ENCODE peak calls at places on chromosomes 5 and 9, in ten cellular contexts. U is tibial artery; G is aorta; I is colonic mucosa; M is prostate gland; B is breast epithelium; J is lower lobe of right lung; X is naive thymus-derived CD4-positive, alpha-beta T cell; Q is neural progenitor cell; N is SJSA1. W is an unnamed sample.

GRCh38 chr9:120985759-120986353 is 59.3 kb upstream of the TRAF1 start:
- DNase-seq in G (no peak), N (no peak), I (no peak), B (no peak), Q (peak; percentile 75), U (no peak), X (no peak), M (peak; percentile 58), J (no peak), W (peak; percentile 48)

GRCh38 chr9:81759680-81760215 is 70.4 kb upstream of the TLE1 start:
- DNase-seq in G (no peak), B (no peak), U (no peak), M (no peak), Q (no peak), X (no peak), N (peak; percentile 83), I (no peak), J (no peak), W (no peak)

GRCh38 chr5:149445739-149446369 is 66.8 kb upstream of the IL17B start:
- DNase-seq in M (no peak), I (no peak), Q (no peak), X (no peak), J (no peak), G (no peak), N (peak; percentile 90), B (no peak), U (no peak), W (no peak)

GRCh38 chr9:72509053-72509452 is 12.4 kb upstream of the TMC1 start:
- DNase-seq in N (no peak), U (no peak), J (no peak), B (no peak), I (no peak), Q (no peak), G (no peak), X (no peak), M (no peak), W (no peak)

GRCh38 chr5:173330151-173330855 is 2.1 kb upstream of the STC2 start:
- DNase-seq in N (no peak), J (no peak), X (no peak), G (no peak), I (no peak), B (no peak), M (no peak), Q (peak; percentile 57), U (no peak), W (no peak)

GRCh38 chr5:98111686-98112085 is 661.8 kb upstream of the RGMB start:
- DNase-seq in M (no peak), I (no peak), Q (no peak), N (no peak), B (no peak), X (no peak), U (no peak), J (no peak), G (no peak), W (no peak)

GRCh38 chr9:15469862-15470261 is 40.9 kb downstream of the PSIP1 start:
- DNase-seq in U (no peak), N (no peak), X (no peak), I (no peak), M (no peak), G (no peak), J (no peak), B (no peak), Q (no peak), W (no peak)

GRCh38 chr5:158976035-158976434 is 123.7 kb downstream of the EBF1 start:
- DNase-seq in Q (peak; percentile 21), U (no peak), B (no peak), J (no peak), G (no peak), M (no peak), X (no peak), N (no peak), I (no peak), W (peak; percentile 52)

GRCh38 chr9:90939367-90939766 is 137.7 kb downstream of the SYK start:
- DNase-seq in I (no peak), Q (no peak), B (no peak), G (no peak), X (no peak), M (no peak), N (no peak), J (no peak), U (no peak), W (no peak)

GRCh38 chr5:78509145-78509865 is 139.3 kb downstream of the LHFPL2 start:
- DNase-seq in J (no peak), I (no peak), M (no peak), N (no peak), G (no peak), Q (no peak), B (no peak), X (no peak), U (no peak), W (no peak)

GRCh38 chr5:98796197-98796972 is 22.9 kb downstream of the RGMB start:
- DNase-seq in Q (peak; percentile 68), M (no peak), G (no peak), I (peak; percentile 83), X (peak; percentile 34), B (no peak), U (no peak), J (no peak), N (no peak), W (peak; percentile 56)

GRCh38 chr9:101311759-101312420 is 72.9 kb downstream of the BAAT start:
- DNase-seq in G (no peak), B (no peak), U (no peak), M (peak; percentile 48), N (no peak), Q (peak; percentile 89), X (peak; percentile 17), J (no peak), I (no peak), W (peak; percentile 79)

GRCh38 chr9:16434522-16434921 is 435.9 kb downstream of the BNC2 start:
- DNase-seq in X (no peak), U (no peak), M (no peak), Q (no peak), I (no peak), J (no peak), B (no peak), G (no peak), N (no peak), W (no peak)

GRCh38 chr9:106920701-106921283 is 57.8 kb downstream of the ZNF462 start:
- DNase-seq in B (no peak), J (no peak), N (no peak), I (peak; percentile 73), M (no peak), Q (peak; percentile 51), G (no peak), X (no peak), U (no peak), W (peak; percentile 77)

DNA sequence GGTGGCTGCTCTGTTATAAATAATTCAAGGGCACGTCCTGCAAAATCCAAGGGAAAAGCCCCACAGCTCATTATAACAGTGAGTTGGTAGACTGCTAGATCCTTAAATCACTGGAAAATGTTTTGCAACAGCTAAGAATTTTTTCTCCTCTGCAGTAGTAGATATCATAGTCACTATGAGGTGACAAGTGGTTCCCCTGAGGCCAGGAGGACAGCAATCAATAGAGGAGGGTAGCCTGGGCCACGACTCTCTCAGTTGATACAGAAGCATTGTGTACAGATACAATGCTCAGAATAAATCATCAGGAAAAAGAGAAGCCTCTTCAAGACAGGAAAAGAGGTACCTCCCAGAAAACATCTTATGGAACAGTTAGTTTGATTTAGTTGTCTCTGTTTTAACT is 926.4 kb downstream of the TLE4 start:
- DNase-seq in I (no peak), X (no peak), B (no peak), G (no peak), J (no peak), U (no peak), M (no peak), N (no peak), Q (no peak), W (no peak)
- H3K4me1 ChIP-seq in I (no peaks in the 10 kb centered on the region), X (no peaks in the 10 kb centered on the region), B (no peaks in the 10 kb centered on the region), G (no peaks in the 10 kb centered on the region), J (peaks cover 1% of the 10 kb centered on the region), U (peaks cover under 1% of the 10 kb centered on the region), M (no peaks in the 10 kb centered on the region), N (no peaks in the 10 kb centered on the region), Q (peaks cover 7% of the 10 kb centered on the region), W (no peaks in the 10 kb centered on the region)

GRCh38 chr9:125393426-125393825 is 131.8 kb downstream of the GAPVD1 start:
- DNase-seq in U (no peak), J (no peak), G (no peak), Q (no peak), I (no peak), M (no peak), X (no peak), B (no peak), N (no peak), W (no peak)

GRCh38 chr9:125396799-125397198 is 135.2 kb downstream of the GAPVD1 start:
- DNase-seq in G (no peak), J (no peak), X (no peak), U (no peak), N (no peak), Q (no peak), M (no peak), B (no peak), I (no peak), W (no peak)

GRCh38 chr9:125388978-125389377 is 127.4 kb downstream of the GAPVD1 start:
- DNase-seq in J (no peak), Q (no peak), M (no peak), N (no peak), X (no peak), G (no peak), B (no peak), I (no peak), U (no peak), W (no peak)

GRCh38 chr9:125387861-125388524 is 126.4 kb downstream of the GAPVD1 start:
- DNase-seq in Q (no peak), I (no peak), X (no peak), N (no peak), G (peak; percentile 61), M (no peak), U (no peak), J (no peak), B (no peak), W (no peak)

GRCh38 chr9:125391704-125392103 is 130.1 kb downstream of the GAPVD1 start:
- DNase-seq in U (no peak), M (no peak), J (no peak), B (no peak), N (no peak), I (no peak), G (no peak), Q (no peak), X (no peak), W (no peak)
- H3K4me3 ChIP-seq in U (no peak overlapping the region), M (no peak overlapping the region), J (no peak overlapping the region), B (no peak overlapping the region), N (no peak overlapping the region), I (no peak overlapping the region), G (no peak overlapping the region), Q (no peak overlapping the region), X (no peak overlapping the region), W (no peak overlapping the region)

DNA sequence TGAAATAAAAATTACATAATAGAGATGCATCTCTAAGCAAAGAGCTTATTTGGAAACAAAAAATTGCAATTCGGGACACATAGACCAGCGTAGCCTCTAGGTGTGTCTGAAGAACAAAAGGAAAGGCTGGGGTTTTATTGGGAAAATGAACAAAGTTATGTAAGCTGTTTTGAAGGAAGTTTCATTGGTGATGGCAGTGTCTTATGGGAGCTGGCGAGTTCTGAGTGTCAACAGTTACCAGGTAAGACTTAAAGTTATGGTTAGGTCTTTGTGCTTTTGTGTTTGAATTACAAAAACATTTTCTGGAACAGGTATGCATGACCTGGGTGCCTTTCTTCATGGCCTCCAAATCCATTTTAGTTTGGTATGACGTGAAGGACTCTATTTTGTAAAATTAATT is 48.9 kb downstream of the SLC27A6 start:
- DNase-seq in G (no peak), M (no peak), I (no peak), X (no peak), Q (no peak), N (no peak), U (no peak), J (no peak), B (no peak), W (no peak)
- H3K27me3 ChIP-seq in G (no peaks in the 10 kb centered on the region), M (no peaks in the 10 kb centered on the region), I (no peaks in the 10 kb centered on the region), X (no peaks in the 10 kb centered on the region), Q (no peaks in the 10 kb centered on the region), N (no peaks in the 10 kb centered on the region), U (no peaks in the 10 kb centered on the region), J (no peaks in the 10 kb centered on the region), B (no peaks in the 10 kb centered on the region), W (no peaks in the 10 kb centered on the region)

GRCh38 chr9:650362-650761 is 191.1 kb upstream of the DMRT1 start:
- DNase-seq in B (no peak), X (no peak), I (no peak), Q (peak; percentile 23), M (no peak), J (no peak), N (no peak), U (no peak), G (no peak), W (peak; percentile 13)
- H3K4me1 ChIP-seq in B (no peaks in the 10 kb centered on the region), X (peaks cover 16% of the 10 kb centered on the region), I (no peaks in the 10 kb centered on the region), Q (peaks cover 20% of the 10 kb centered on the region), M (peaks cover 3% of the 10 kb centered on the region), J (peaks cover 44% of the 10 kb centered on the region), N (no peaks in the 10 kb centered on the region), U (peaks cover 7% of the 10 kb centered on the region), G (peaks cover 6% of the 10 kb centered on the region), W (peaks cover 4% of the 10 kb centered on the region)

W was measured in HAP-1.